ENCODE peak calls at places on chromosomes 11 and 22, in six cellular contexts. One of them, this sample, is unnamed.
A peak's percentile ranks its signal among the peaks of the same experiment; 100 is the strongest.

GRCh38 chr11:119315139-119316016 is 1.6 kb downstream of the MCAM start:
- DNase-seq in uterus: no peak
- DNase-seq in prostate gland: no peak
- DNase-seq in mammary epithelial cell: peak; percentile 56
- DNase-seq in gastrocnemius medialis: no peak
- DNase-seq in mucosa of descending colon: no peak
- DNase-seq in this sample: peak; percentile 74

GRCh38 chr11:241634-242033 is 4.9 kb downstream of the PSMD13 start:
- DNase-seq in uterus: no peak
- DNase-seq in prostate gland: no peak
- DNase-seq in mammary epithelial cell: no peak
- DNase-seq in gastrocnemius medialis: peak; percentile 51
- DNase-seq in mucosa of descending colon: no peak
- DNase-seq in this sample: no peak

GRCh38 chr11:60455531-60456042 is at the start of gene MS4A1:
- DNase-seq in uterus: no peak
- DNase-seq in prostate gland: no peak
- DNase-seq in mammary epithelial cell: no peak
- DNase-seq in gastrocnemius medialis: no peak
- DNase-seq in mucosa of descending colon: no peak
- DNase-seq in this sample: peak; percentile 78

GRCh38 chr22:37472418-37473006 is 13.7 kb downstream of the MFNG start:
- DNase-seq in uterus: no peak
- DNase-seq in prostate gland: no peak
- DNase-seq in mammary epithelial cell: no peak
- DNase-seq in gastrocnemius medialis: no peak
- DNase-seq in mucosa of descending colon: peak; percentile 69
- DNase-seq in this sample: no peak

GRCh38 chr11:2582436-2582931 is 117.3 kb downstream of the KCNQ1OT1 start:
- DNase-seq in uterus: no peak
- DNase-seq in prostate gland: no peak
- DNase-seq in mammary epithelial cell: no peak
- DNase-seq in gastrocnemius medialis: peak; percentile 10
- DNase-seq in mucosa of descending colon: no peak
- DNase-seq in this sample: peak; percentile 12

GRCh38 chr11:62556872-62557631 is 10.4 kb upstream of the AHNAK start:
- DNase-seq in uterus: no peak
- DNase-seq in prostate gland: no peak
- DNase-seq in mammary epithelial cell: no peak
- DNase-seq in gastrocnemius medialis: no peak
- DNase-seq in mucosa of descending colon: peak; percentile 60
- DNase-seq in this sample: peak; percentile 56

GRCh38 chr11:59610289-59610688 is 5.3 kb downstream of the OSBP start:
- DNase-seq in uterus: no peak
- DNase-seq in prostate gland: no peak
- DNase-seq in mammary epithelial cell: no peak
- DNase-seq in gastrocnemius medialis: no peak
- DNase-seq in mucosa of descending colon: no peak
- DNase-seq in this sample: no peak

GRCh38 chr22:23745780-23746179 is 5.1 kb downstream of the ZNF70 start:
- DNase-seq in uterus: no peak
- DNase-seq in prostate gland: no peak
- DNase-seq in mammary epithelial cell: no peak
- DNase-seq in gastrocnemius medialis: no peak
- DNase-seq in mucosa of descending colon: no peak
- DNase-seq in this sample: no peak

GRCh38 chr22:17370036-17370765 is 941 bp downstream of the CECR2 start:
- DNase-seq in uterus: no peak
- DNase-seq in prostate gland: no peak
- DNase-seq in mammary epithelial cell: no peak
- DNase-seq in gastrocnemius medialis: peak; percentile 54
- DNase-seq in mucosa of descending colon: no peak
- DNase-seq in this sample: no peak

GRCh38 chr11:126114486-126115252 is 52.0 kb upstream of the CDON start:
- DNase-seq in uterus: no peak
- DNase-seq in prostate gland: no peak
- DNase-seq in mammary epithelial cell: no peak
- DNase-seq in gastrocnemius medialis: peak; percentile 23
- DNase-seq in mucosa of descending colon: no peak
- DNase-seq in this sample: no peak

GRCh38 chr11:126113515-126113957 is 50.9 kb upstream of the CDON start:
- DNase-seq in uterus: peak; percentile 91
- DNase-seq in prostate gland: peak; percentile 93
- DNase-seq in mammary epithelial cell: peak; percentile 87
- DNase-seq in gastrocnemius medialis: peak; percentile 96
- DNase-seq in mucosa of descending colon: peak; percentile 89
- DNase-seq in this sample: peak; percentile 22

GRCh38 chr11:126113963-126114362 is 51.3 kb upstream of the CDON start:
- DNase-seq in uterus: no peak
- DNase-seq in prostate gland: no peak
- DNase-seq in mammary epithelial cell: no peak
- DNase-seq in gastrocnemius medialis: no peak
- DNase-seq in mucosa of descending colon: peak; percentile 31
- DNase-seq in this sample: no peak

GRCh38 chr11:126115253-126115540 is 52.5 kb upstream of the CDON start:
- DNase-seq in uterus: no peak
- DNase-seq in prostate gland: peak; percentile 70
- DNase-seq in mammary epithelial cell: no peak
- DNase-seq in gastrocnemius medialis: peak; percentile 82
- DNase-seq in mucosa of descending colon: peak; percentile 63
- DNase-seq in this sample: no peak

GRCh38 chr11:126115820-126116319 is 53.2 kb upstream of the CDON start:
- DNase-seq in uterus: peak; percentile 75
- DNase-seq in prostate gland: peak; percentile 84
- DNase-seq in mammary epithelial cell: no peak
- DNase-seq in gastrocnemius medialis: peak; percentile 67
- DNase-seq in mucosa of descending colon: peak; percentile 77
- DNase-seq in this sample: peak; percentile 78
- TF ChIP-seq CTCF in uterus: peak; percentile 24
- TF ChIP-seq CTCF in prostate gland: peak; percentile 49
- TF ChIP-seq CTCF in mammary epithelial cell: no peak
- TF ChIP-seq CTCF in gastrocnemius medialis: peak; percentile 17
- TF ChIP-seq CTCF in mucosa of descending colon: no peak
- TF ChIP-seq CTCF in this sample: no peak

GRCh38 chr11:103830205-103830604 is 206.2 kb upstream of the DDI1 start:
- DNase-seq in uterus: no peak
- DNase-seq in prostate gland: no peak
- DNase-seq in mammary epithelial cell: no peak
- DNase-seq in gastrocnemius medialis: no peak
- DNase-seq in mucosa of descending colon: no peak
- DNase-seq in this sample: no peak
- H3K4me3 ChIP-seq in uterus: no peak overlapping the region
- H3K4me3 ChIP-seq in prostate gland: no peak overlapping the region
- H3K4me3 ChIP-seq in mammary epithelial cell: no peak overlapping the region
- H3K4me3 ChIP-seq in gastrocnemius medialis: no peak overlapping the region
- H3K4me3 ChIP-seq in mucosa of descending colon: no peak overlapping the region
- H3K4me3 ChIP-seq in this sample: no peak overlapping the region

GRCh38 chr11:91947215-91947614 is 277.4 kb upstream of the FAT3 start:
- DNase-seq in uterus: no peak
- DNase-seq in prostate gland: peak; percentile 12
- DNase-seq in mammary epithelial cell: peak; percentile 67
- DNase-seq in gastrocnemius medialis: peak; percentile 12
- DNase-seq in mucosa of descending colon: peak; percentile 6
- DNase-seq in this sample: no peak
- H3K9me3 ChIP-seq in uterus: no peaks in the 10 kb centered on the region
- H3K9me3 ChIP-seq in prostate gland: no peaks in the 10 kb centered on the region
- H3K9me3 ChIP-seq in mammary epithelial cell: no peaks in the 10 kb centered on the region
- H3K9me3 ChIP-seq in gastrocnemius medialis: no peaks in the 10 kb centered on the region
- H3K9me3 ChIP-seq in mucosa of descending colon: no peaks in the 10 kb centered on the region
- H3K9me3 ChIP-seq in this sample: no peaks in the 10 kb centered on the region

DNA sequence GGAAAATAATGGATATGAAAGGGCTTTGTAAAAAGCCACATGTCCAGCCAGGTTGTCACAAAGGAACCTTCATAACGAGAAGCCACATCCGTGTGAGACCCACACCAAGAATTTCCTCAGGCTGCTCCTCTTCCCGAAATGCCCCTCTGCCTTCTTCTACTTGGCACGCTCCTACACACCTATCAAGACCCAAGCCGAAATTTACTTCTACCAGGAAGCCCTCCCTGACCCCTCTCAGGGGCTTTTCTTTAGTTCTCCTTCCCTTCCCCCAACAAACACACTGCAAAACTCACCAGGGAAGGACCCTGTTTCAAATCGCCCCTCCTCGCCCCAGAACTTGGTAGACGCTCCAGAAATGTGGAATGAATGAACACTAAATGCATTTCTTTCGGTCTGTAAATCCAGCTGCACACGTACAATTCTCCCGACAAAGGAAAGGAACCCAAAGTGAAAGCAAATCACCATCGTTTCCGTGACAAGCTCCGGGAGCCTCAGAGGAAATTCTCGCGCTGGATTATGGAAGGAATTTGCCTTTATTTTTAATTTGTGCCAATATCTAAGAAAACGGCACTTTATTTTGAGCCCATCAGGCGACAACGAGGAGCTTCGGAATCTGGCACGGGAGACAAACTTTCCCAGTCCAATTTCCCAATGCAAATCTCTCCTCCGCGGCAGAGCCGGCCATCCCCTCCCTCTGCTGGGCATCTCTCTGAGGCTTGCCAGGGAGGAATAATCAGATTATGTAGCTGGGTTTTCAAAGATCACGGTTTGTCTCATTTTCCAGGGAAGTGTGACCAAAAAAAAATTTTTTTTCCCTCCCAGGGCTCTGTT is 13.2 kb upstream of the SHISAL1 start:
- DNase-seq in uterus: no peak
- DNase-seq in prostate gland: no peak
- DNase-seq in mammary epithelial cell: peak; percentile 31
- DNase-seq in gastrocnemius medialis: no peak
- DNase-seq in mucosa of descending colon: no peak
- DNase-seq in this sample: no peak
- TF ChIP-seq CTCF in uterus: no peak
- TF ChIP-seq CTCF in prostate gland: no peak
- TF ChIP-seq CTCF in mammary epithelial cell: peak; percentile 10
- TF ChIP-seq CTCF in gastrocnemius medialis: no peak
- TF ChIP-seq CTCF in mucosa of descending colon: no peak
- TF ChIP-seq CTCF in this sample: no peak

GRCh38 chr11:114133548-114134329 is 74.2 kb downstream of the ZBTB16 start:
- DNase-seq in uterus: peak; percentile 73
- DNase-seq in prostate gland: peak; percentile 39
- DNase-seq in mammary epithelial cell: no peak
- DNase-seq in gastrocnemius medialis: peak; percentile 62
- DNase-seq in mucosa of descending colon: no peak
- DNase-seq in this sample: peak; percentile 44
- H3K4me3 ChIP-seq in uterus: no peak overlapping the region
- H3K4me3 ChIP-seq in prostate gland: no peak overlapping the region
- H3K4me3 ChIP-seq in mammary epithelial cell: no peak overlapping the region
- H3K4me3 ChIP-seq in gastrocnemius medialis: no peak overlapping the region
- H3K4me3 ChIP-seq in mucosa of descending colon: no peak overlapping the region
- H3K4me3 ChIP-seq in this sample: no peak overlapping the region

GRCh38 chr11:125112235-125112604 is 794 bp upstream of the TMEM218 start:
- DNase-seq in uterus: no peak
- DNase-seq in prostate gland: no peak
- DNase-seq in mammary epithelial cell: no peak
- DNase-seq in gastrocnemius medialis: no peak
- DNase-seq in mucosa of descending colon: no peak
- DNase-seq in this sample: no peak

GRCh38 chr11:125111341-125112234 is at the start of gene TMEM218:
- DNase-seq in uterus: peak; percentile 99
- DNase-seq in prostate gland: peak; percentile 98
- DNase-seq in mammary epithelial cell: peak; percentile 99
- DNase-seq in gastrocnemius medialis: peak; percentile 99
- DNase-seq in mucosa of descending colon: peak; percentile 99
- DNase-seq in this sample: peak; percentile 100

GRCh38 chr11:125108469-125108868 is 3.0 kb downstream of the TMEM218 start:
- DNase-seq in uterus: no peak
- DNase-seq in prostate gland: no peak
- DNase-seq in mammary epithelial cell: no peak
- DNase-seq in gastrocnemius medialis: no peak
- DNase-seq in mucosa of descending colon: no peak
- DNase-seq in this sample: no peak

GRCh38 chr11:125110996-125111340 is 458 bp downstream of the TMEM218 start:
- DNase-seq in uterus: no peak
- DNase-seq in prostate gland: no peak
- DNase-seq in mammary epithelial cell: no peak
- DNase-seq in gastrocnemius medialis: no peak
- DNase-seq in mucosa of descending colon: peak; percentile 14
- DNase-seq in this sample: peak; percentile 50

GRCh38 chr11:125110506-125110905 is 920 bp downstream of the TMEM218 start:
- DNase-seq in uterus: no peak
- DNase-seq in prostate gland: no peak
- DNase-seq in mammary epithelial cell: no peak
- DNase-seq in gastrocnemius medialis: no peak
- DNase-seq in mucosa of descending colon: no peak
- DNase-seq in this sample: no peak
- H3K9me3 ChIP-seq in uterus: no peaks in the 10 kb centered on the region
- H3K9me3 ChIP-seq in prostate gland: no peaks in the 10 kb centered on the region
- H3K9me3 ChIP-seq in mammary epithelial cell: no peaks in the 10 kb centered on the region
- H3K9me3 ChIP-seq in gastrocnemius medialis: no peaks in the 10 kb centered on the region
- H3K9me3 ChIP-seq in mucosa of descending colon: no peaks in the 10 kb centered on the region
- H3K9me3 ChIP-seq in this sample: no peaks in the 10 kb centered on the region

DNA sequence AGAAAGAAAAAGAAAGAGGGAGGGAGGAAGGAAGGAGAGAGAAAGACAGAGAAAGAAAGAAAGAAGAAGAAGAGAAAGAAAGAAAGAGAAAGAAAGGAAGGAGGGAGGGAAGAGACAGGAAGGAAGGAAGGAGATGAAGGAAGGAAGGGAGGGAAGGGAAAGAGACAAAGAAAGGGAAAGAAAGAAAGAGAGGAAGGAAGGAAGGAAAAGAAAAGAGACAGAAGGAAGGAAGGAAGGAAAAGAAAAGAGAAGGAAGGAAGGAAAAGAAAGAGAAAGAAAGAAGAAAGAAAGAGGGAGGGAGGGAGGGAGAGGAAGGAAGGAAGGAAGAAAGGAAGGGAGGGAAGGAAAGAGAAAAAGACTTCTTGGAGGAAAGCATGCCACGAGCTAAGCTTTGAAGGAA is 19.1 kb downstream of the POU2AF2 start:
- DNase-seq in uterus: no peak
- DNase-seq in prostate gland: no peak
- DNase-seq in mammary epithelial cell: no peak
- DNase-seq in gastrocnemius medialis: no peak
- DNase-seq in mucosa of descending colon: no peak
- DNase-seq in this sample: no peak
- TF ChIP-seq CTCF in uterus: no peak
- TF ChIP-seq CTCF in prostate gland: no peak
- TF ChIP-seq CTCF in mammary epithelial cell: no peak
- TF ChIP-seq CTCF in gastrocnemius medialis: no peak
- TF ChIP-seq CTCF in mucosa of descending colon: no peak
- TF ChIP-seq CTCF in this sample: no peak